ENCODE peak calls at places on chromosomes 16 and 17, in nine cellular contexts. W is stimulated activated CD8-positive, alpha-beta memory T cell treated with anti-CD3 and anti-CD28 coated beads, Interleukin-12 subunit alpha, Interleukin-12 subunit beta, amount 100 ng/mL, for 4 hours; C is stomach; P is M059J; V is heart left ventricle; U is Calu3; I is WTC11; Q is head of caudate nucleus; F is EL. X is an unnamed sample.

GRCh38 chr17:51508048-51508447 is 247.7 kb downstream of the UTP18 start:
- DNase-seq in I (no peak), U (no peak), Q (peak; percentile 41), W (no peak), P (no peak), F (no peak), V (no peak), C (no peak), X (no peak)

GRCh38 chr17:82794781-82795505 is 43.1 kb downstream of the TBCD start:
- DNase-seq in V (peak; percentile 49), W (no peak), F (no peak), C (no peak), I (no peak), Q (no peak), P (no peak), U (no peak), X (no peak)

GRCh38 chr16:48014349-48015135 is 141.3 kb downstream of the ABCC12 start:
- DNase-seq in I (no peak), Q (peak; percentile 29), V (no peak), U (peak; percentile 20), F (peak; percentile 43), C (no peak), W (no peak), P (peak; percentile 98), X (no peak)

GRCh38 chr17:19713901-19714361 is 2.5 kb downstream of the SLC47A2 start:
- DNase-seq in C (no peak), I (no peak), V (no peak), F (no peak), W (no peak), Q (no peak), P (no peak), U (no peak), X (no peak)

GRCh38 chr17:4738136-4739121 is 1.2 kb upstream of the ZMYND15 start:
- DNase-seq in Q (no peak), F (no peak), V (no peak), W (no peak), U (peak; percentile 65), I (no peak), P (no peak), C (peak; percentile 70), X (no peak)

GRCh38 chr17:9465216-9465921 is 110.3 kb downstream of the STX8 start:
- DNase-seq in P (no peak), U (no peak), W (no peak), C (no peak), F (peak; percentile 7), I (no peak), V (no peak), Q (no peak), X (peak; percentile 79)

GRCh38 chr17:39702901-39703893 is 3.3 kb downstream of the ERBB2 start:
- DNase-seq in U (peak; percentile 95), V (no peak), P (no peak), Q (no peak), I (no peak), C (no peak), F (no peak), W (no peak), X (no peak)

GRCh38 chr17:77421635-77421982 is 280.8 kb downstream of the SEC14L1 start:
- DNase-seq in Q (no peak), C (no peak), I (no peak), V (no peak), W (no peak), U (no peak), P (no peak), F (no peak), X (no peak)